ENCODE peak calls at places on chromosome 5, in six cellular contexts. W is HTR-8/SVneo, K is GM10248, R is AG10803, P is keratinocyte, E is fibroblast of lung. O is an unnamed sample.

GRCh38 chr5:142821733-142822487 is 51.7 kb downstream of the ARHGAP26 start:
- DNase-seq in W (peak; percentile 60), K (no peak), R (peak; percentile 77), P (peak; percentile 58), E (peak; percentile 95), O (peak; percentile 63)

GRCh38 chr5:60248900-60249299 is 355.4 kb upstream of the PDE4D start:
- DNase-seq in W (no peak), K (peak; percentile 8), R (no peak), P (no peak), E (no peak), O (no peak)

GRCh38 chr5:159096555-159097460 is 2.9 kb downstream of the EBF1 start:
- DNase-seq in W (no peak), K (no peak), R (no peak), P (no peak), E (no peak), O (no peak)

GRCh38 chr5:150532161-150532560 is 24.2 kb downstream of the NDST1 start:
- DNase-seq in W (no peak), K (no peak), R (no peak), P (no peak), E (no peak), O (no peak)

GRCh38 chr5:1178529-1179382 is 22.6 kb upstream of the SLC6A19 start:
- DNase-seq in W (no peak), K (no peak), R (no peak), P (no peak), E (no peak), O (no peak)

GRCh38 chr5:179823937-179824744 is 3.4 kb downstream of the SQSTM1 start:
- DNase-seq in W (no peak), K (no peak), R (no peak), P (no peak), E (no peak), O (no peak)

GRCh38 chr5:127072861-127073846 is at the start of gene C5orf63:
- DNase-seq in W (no peak), K (peak; percentile 81), R (peak; percentile 11), P (no peak), E (peak; percentile 54), O (no peak)

GRCh38 chr5:88544616-88545150 is 276.0 kb upstream of the TMEM161B start:
- DNase-seq in W (no peak), K (no peak), R (no peak), P (no peak), E (peak; percentile 6), O (no peak)

GRCh38 chr5:142327111-142327842 is 2.5 kb upstream of the SPRY4 start:
- DNase-seq in W (no peak), K (no peak), R (peak; percentile 87), P (no peak), E (peak; percentile 64), O (peak; percentile 48)

GRCh38 chr5:79547429-79547822 is 33.5 kb upstream of the HOMER1 start:
- DNase-seq in W (no peak), K (no peak), R (no peak), P (no peak), E (no peak), O (no peak)

GRCh38 chr5:15600035-15600434 is 100.1 kb downstream of the FBXL7 start:
- DNase-seq in W (no peak), K (no peak), R (no peak), P (no peak), E (peak; percentile 87), O (no peak)

GRCh38 chr5:9156282-9156681 is 389.6 kb downstream of the SEMA5A start:
- DNase-seq in W (peak; percentile 57), K (peak; percentile 22), R (peak; percentile 79), P (peak; percentile 32), E (peak; percentile 45), O (no peak)

GRCh38 chr5:17355585-17356346 is 138.3 kb downstream of the BASP1 start:
- DNase-seq in W (no peak), K (no peak), R (peak; percentile 72), P (peak; percentile 40), E (peak; percentile 82), O (no peak)

GRCh38 chr5:145680169-145680568 is 155.0 kb downstream of the PRELID2 start:
- DNase-seq in W (no peak), K (no peak), R (no peak), P (no peak), E (no peak), O (no peak)

GRCh38 chr5:150801117-150801927 is 22.8 kb downstream of the SMIM3 start:
- DNase-seq in W (peak; percentile 64), K (peak; percentile 41), R (peak; percentile 72), P (no peak), E (peak; percentile 53), O (no peak)

GRCh38 chr5:90473321-90474234 is 993 bp downstream of the MBLAC2 start:
- DNase-seq in W (no peak), K (peak; percentile 18), R (no peak), P (no peak), E (peak; percentile 58), O (no peak)

GRCh38 chr5:146652547-146652946 is 136.6 kb upstream of the GPR151 start:
- DNase-seq in W (no peak), K (no peak), R (no peak), P (no peak), E (no peak), O (no peak)

O was measured in epithelial cell of prostate.